ENCODE peak calls at places on chromosome 7, in five cellular contexts. Y is stimulated activated CD4-positive, alpha-beta T cell treated with anti-CD3 and anti-CD28 coated beads, Interleukin-4, amount 100 ng/mL, for 4 hours; C is activated gamma-delta T cell treated with anti-CD3 and anti-CD28 coated beads, Interleukin-2, amount 50 U/mL, for 16 hours; U is GM03348; Z is left ventricle myocardium inferior. A is an unnamed sample.

GRCh38 chr7:154627571-154628290 is 375.2 kb downstream of the PAXIP1 start:
- DNase-seq in Y (no peak), C (no peak), U (no peak), Z (no peak), A (no peak)

GRCh38 chr7:69962077-69962855 is 364.0 kb downstream of the AUTS2 start:
- DNase-seq in Y (no peak), C (no peak), U (no peak), Z (peak), A (peak)

GRCh38 chr7:107089627-107090026 is 45.1 kb downstream of the PRKAR2B start:
- DNase-seq in Y (no peak), C (no peak), U (no peak), Z (no peak), A (no peak)

GRCh38 chr7:45216181-45216580 is 58.6 kb downstream of the RAMP3 start:
- DNase-seq in Y (no peak), C (no peak), U (no peak), Z (no peak), A (no peak)

GRCh38 chr7:8305625-8306388 is 43.8 kb upstream of the ICA1 start:
- DNase-seq in Y (no peak), C (no peak), U (no peak), Z (no peak), A (no peak)

GRCh38 chr7:6218324-6218723 is 54.1 kb downstream of the CYTH3 start:
- DNase-seq in Y (no peak), C (no peak), U (no peak), Z (no peak), A (no peak)

GRCh38 chr7:137816696-137817320 is 30.0 kb downstream of the DGKI start:
- DNase-seq in Y (no peak), C (no peak), U (no peak), Z (no peak), A (no peak)

GRCh38 chr7:41911792-41912191 is 208.9 kb upstream of the INHBA start:
- DNase-seq in Y (no peak), C (no peak), U (peak), Z (no peak), A (no peak)

GRCh38 chr7:124959676-124960075 is 30.1 kb upstream of the POT1 start:
- DNase-seq in Y (no peak), C (no peak), U (no peak), Z (no peak), A (no peak)

GRCh38 chr7:134823400-134823799 is 44.0 kb downstream of the CALD1 start:
- DNase-seq in Y (no peak), C (no peak), U (peak), Z (no peak), A (no peak)

GRCh38 chr7:129376076-129376777 is 58.0 kb upstream of the STRIP2 start:
- DNase-seq in Y (peak), C (peak), U (peak), Z (no peak), A (no peak)

GRCh38 chr7:80307251-80307856 is 172.7 kb downstream of the GNAI1 start:
- DNase-seq in Y (no peak), C (no peak), U (peak), Z (no peak), A (no peak)

GRCh38 chr7:601573-602340 is 82.1 kb upstream of the PDGFA start:
- DNase-seq in Y (peak), C (peak), U (peak), Z (peak), A (no peak)

GRCh38 chr7:150408393-150409299 is 29.5 kb downstream of the ZNF775 start:
- DNase-seq in Y (no peak), C (no peak), U (no peak), Z (no peak), A (no peak)

GRCh38 chr7:13448243-13448642 is 541.2 kb downstream of the ETV1 start:
- DNase-seq in Y (no peak), C (no peak), U (no peak), Z (no peak), A (no peak)

GRCh38 chr7:24827589-24827988 is 70.3 kb upstream of the GSDME start:
- DNase-seq in Y (no peak), C (no peak), U (peak), Z (no peak), A (no peak)

GRCh38 chr7:42006801-42007394 is 230.1 kb downstream of the GLI3 start:
- DNase-seq in Y (no peak), C (no peak), U (no peak), Z (no peak), A (no peak)

GRCh38 chr7:51472017-51472296 is 155.3 kb upstream of the COBL start:
- DNase-seq in Y (no peak), C (no peak), U (no peak), Z (no peak), A (no peak)

GRCh38 chr7:98654524-98655272 is 37.6 kb downstream of the NPTX2 start:
- DNase-seq in Y (no peak), C (no peak), U (no peak), Z (no peak), A (no peak)

GRCh38 chr7:22561895-22562593 is 62.1 kb upstream of the STEAP1B start:
- DNase-seq in Y (no peak), C (no peak), U (peak), Z (no peak), A (no peak)

GRCh38 chr7:14988941-14989340 is 86.4 kb upstream of the DGKB start:
- DNase-seq in Y (no peak), C (no peak), U (peak), Z (no peak), A (no peak)

GRCh38 chr7:70303780-70304179 is 705.5 kb downstream of the AUTS2 start:
- DNase-seq in Y (no peak), C (no peak), U (no peak), Z (no peak), A (no peak)

GRCh38 chr7:26515462-26515861 is 223.8 kb downstream of the SNX10 start:
- DNase-seq in Y (no peak), C (no peak), U (no peak), Z (no peak), A (no peak)

GRCh38 chr7:34130558-34131285 is 225.4 kb downstream of the BMPER start:
- DNase-seq in Y (no peak), C (no peak), U (no peak), Z (no peak), A (no peak)

GRCh38 chr7:150399861-150400778 is 21.0 kb downstream of the ZNF775 start:
- DNase-seq in Y (no peak), C (no peak), U (no peak), Z (no peak), A (no peak)

GRCh38 chr7:74289018-74289659 is at the start of gene CLIP2:
- DNase-seq in Y (peak), C (peak), U (peak), Z (peak), A (peak)